ENCODE peak calls at places on chromosome 6, in ten cellular contexts. L, U, S, A, H, C, J, D, R and F are unnamed samples.
A peak's percentile ranks its signal among the peaks of the same experiment; 100 is the strongest.

GRCh38 chr6:74946961-74947360 is 258.9 kb downstream of the COL12A1 start:
- DNase-seq in C (no peak), A (no peak), H (no peak), D (peak; percentile 58), J (no peak), R (no peak), U (no peak), L (peak; percentile 51), S (peak; percentile 11), F (no peak)

GRCh38 chr6:16766043-16766521 is 4.8 kb upstream of the ATXN1 start:
- DNase-seq in H (no peak), D (peak; percentile 55), L (peak; percentile 94), R (no peak), U (no peak), S (peak; percentile 77), J (no peak), C (no peak), A (no peak), F (peak; percentile 95)

GRCh38 chr6:127096167-127096566 is 22.3 kb upstream of the RSPO3 start:
- DNase-seq in D (no peak), R (no peak), U (no peak), J (no peak), A (no peak), S (no peak), L (no peak), H (no peak), C (no peak), F (no peak)

GRCh38 chr6:41504526-41505021 is 41.6 kb upstream of the FOXP4 start:
- DNase-seq in L (no peak), S (no peak), C (peak; percentile 80), J (no peak), H (no peak), A (no peak), R (no peak), D (no peak), U (no peak), F (no peak)

GRCh38 chr6:36563237-36563927 is 16.1 kb upstream of the STK38 start:
- DNase-seq in U (no peak), D (peak; percentile 58), S (no peak), A (no peak), C (no peak), L (no peak), H (no peak), J (no peak), R (no peak), F (no peak)

GRCh38 chr6:31639449-31639861 is 13.0 kb downstream of the BAG6 start:
- DNase-seq in A (no peak), J (no peak), L (peak; percentile 39), R (no peak), U (no peak), H (no peak), D (no peak), S (no peak), C (peak; percentile 66), F (no peak)

GRCh38 chr6:133983099-133983939 is 30.3 kb downstream of the TBPL1 start:
- DNase-seq in R (no peak), H (no peak), S (no peak), A (no peak), D (peak; percentile 78), C (no peak), U (peak; percentile 15), J (no peak), L (peak; percentile 63), F (no peak)

GRCh38 chr6:13452346-13453171 is 34.8 kb downstream of the GFOD1 start:
- DNase-seq in C (no peak), A (no peak), J (no peak), S (no peak), R (no peak), U (no peak), L (no peak), D (peak; percentile 63), H (no peak), F (no peak)

GRCh38 chr6:36526066-36526465 is 21.2 kb downstream of the STK38 start:
- DNase-seq in L (no peak), D (no peak), U (no peak), C (no peak), J (no peak), S (no peak), A (no peak), H (no peak), R (no peak), F (no peak)

GRCh38 chr6:2766767-2767314 is 1.6 kb downstream of the WRNIP1 start:
- DNase-seq in C (no peak), A (no peak), U (no peak), R (no peak), D (no peak), J (peak; percentile 7), L (no peak), H (no peak), S (no peak), F (no peak)

GRCh38 chr6:163818719-163819118 is 404.2 kb downstream of the QKI start:
- DNase-seq in S (no peak), D (no peak), L (no peak), A (no peak), C (no peak), U (no peak), J (no peak), R (no peak), H (no peak), F (no peak)

GRCh38 chr6:34791842-34792604 is at the start of gene BLTP3A:
- DNase-seq in L (peak; percentile 63), S (peak; percentile 73), U (peak; percentile 74), J (peak; percentile 89), R (peak; percentile 92), D (peak; percentile 65), C (peak; percentile 92), H (peak; percentile 91), A (peak; percentile 75), F (peak; percentile 35)

GRCh38 chr6:31952140-31952805 is 6.4 kb downstream of the CFB start:
- DNase-seq in C (no peak), A (peak; percentile 18), S (no peak), U (peak; percentile 82), L (peak; percentile 57), H (no peak), R (peak; percentile 44), J (no peak), D (peak; percentile 77), F (no peak)

GRCh38 chr6:100335999-100336398 is 128.7 kb downstream of the SIM1 start:
- DNase-seq in C (no peak), R (no peak), U (no peak), J (no peak), H (no peak), A (no peak), D (no peak), L (no peak), S (no peak), F (no peak)

GRCh38 chr6:35044145-35044745 is 96.9 kb downstream of the TCP11 start:
- DNase-seq in A (no peak), D (peak; percentile 78), C (no peak), H (no peak), U (peak; percentile 46), R (no peak), J (no peak), L (no peak), S (no peak), F (no peak)

GRCh38 chr6:162582381-162582780 is 145.2 kb downstream of the PRKN start:
- DNase-seq in C (no peak), A (no peak), U (no peak), D (no peak), S (no peak), L (no peak), H (no peak), J (no peak), R (no peak), F (no peak)

GRCh38 chr6:166879594-166879993 is 76.8 kb downstream of the RNASET2 start:
- DNase-seq in R (no peak), H (no peak), L (no peak), D (no peak), U (no peak), C (no peak), J (no peak), S (no peak), A (no peak), F (no peak)

GRCh38 chr6:26552640-26553189 is 14.5 kb downstream of the HMGN4 start:
- DNase-seq in R (peak; percentile 26), A (no peak), U (no peak), C (no peak), L (no peak), D (no peak), J (no peak), H (no peak), S (no peak), F (no peak)

GRCh38 chr6:11276911-11277274 is 44.4 kb upstream of the NEDD9 start:
- DNase-seq in C (no peak), H (no peak), R (no peak), U (no peak), J (no peak), A (no peak), L (no peak), D (no peak), S (no peak), F (no peak)

GRCh38 chr6:144055121-144055931 is 40.0 kb downstream of the SF3B5 start:
- DNase-seq in R (no peak), J (no peak), U (no peak), L (no peak), S (no peak), A (no peak), C (no peak), H (no peak), D (no peak), F (no peak)

GRCh38 chr6:14207493-14207892 is 89.9 kb downstream of the CD83 start:
- DNase-seq in L (no peak), J (no peak), D (no peak), R (no peak), H (no peak), A (no peak), U (no peak), S (no peak), C (no peak), F (no peak)

GRCh38 chr6:25991785-25992412 is 29.3 kb downstream of the TRIM38 start:
- DNase-seq in C (peak; percentile 93), R (peak; percentile 74), H (peak; percentile 92), S (peak; percentile 38), J (peak; percentile 90), D (peak; percentile 57), L (peak; percentile 64), U (peak; percentile 81), A (peak; percentile 45), F (peak; percentile 19)

GRCh38 chr6:116286773-116287358 is 7.1 kb upstream of the TSPYL1 start:
- DNase-seq in R (no peak), L (no peak), A (no peak), H (no peak), C (no peak), S (no peak), D (no peak), J (no peak), U (no peak), F (no peak)

GRCh38 chr6:21265264-21266044 is 328.1 kb upstream of the SOX4 start:
- DNase-seq in S (no peak), D (no peak), U (no peak), R (no peak), H (no peak), L (peak; percentile 35), J (no peak), C (no peak), A (no peak), F (no peak)

GRCh38 chr6:142359271-142359960 is 57.6 kb downstream of the ADGRG6 start:
- DNase-seq in C (no peak), U (no peak), R (no peak), L (no peak), A (no peak), D (no peak), S (no peak), H (no peak), J (no peak), F (no peak)

GRCh38 chr6:144811140-144811539 is 526.0 kb downstream of the UTRN start:
- DNase-seq in L (no peak), J (no peak), R (no peak), H (no peak), S (no peak), D (peak; percentile 41), U (peak; percentile 19), A (peak; percentile 4), C (no peak), F (no peak)

GRCh38 chr6:137415127-137415833 is 78.9 kb downstream of the OLIG3 start:
- DNase-seq in A (no peak), D (peak; percentile 75), H (no peak), L (peak; percentile 48), J (peak; percentile 71), U (peak; percentile 59), S (peak; percentile 54), R (peak; percentile 66), C (no peak), F (peak; percentile 48)

GRCh38 chr6:25331085-25331685 is 52.0 kb downstream of the CARMIL1 start:
- DNase-seq in S (no peak), U (no peak), R (no peak), L (peak; percentile 35), C (no peak), H (no peak), J (no peak), A (no peak), D (no peak), F (no peak)